ENCODE peak calls at places on chromosomes 5 and 9, in eight cellular contexts. J is Caco-2; Z is effector memory CD4-positive, alpha-beta T cell; P is iPS DF 6.9; X is breast epithelium; H is ovary; G is NT2/D1; D is heart right ventricle. L is an unnamed sample.
A peak's percentile ranks its signal among the peaks of the same experiment; 100 is the strongest.

GRCh38 chr9:105354448-105354847 is 93.4 kb upstream of the FSD1L start:
- DNase-seq in H (no peak), J (no peak), X (no peak), D (no peak), P (no peak), Z (no peak), G (no peak), L (no peak)

GRCh38 chr5:66923922-66924321 is 272.7 kb downstream of the CD180 start:
- DNase-seq in H (no peak), D (no peak), G (no peak), X (no peak), J (no peak), Z (no peak), P (no peak), L (no peak)

GRCh38 chr9:79432485-79432884 is 139.3 kb upstream of the TLE4 start:
- DNase-seq in D (no peak), P (no peak), Z (no peak), X (no peak), H (no peak), G (no peak), J (no peak), L (no peak)

GRCh38 chr5:143775258-143775657 is 36.7 kb upstream of the HMHB1 start:
- DNase-seq in J (no peak), G (no peak), Z (no peak), H (no peak), X (no peak), D (no peak), P (no peak), L (no peak)

GRCh38 chr9:78005231-78006002 is 26.2 kb downstream of the GNAQ start:
- DNase-seq in G (no peak), H (no peak), P (no peak), D (no peak), J (no peak), Z (no peak), X (no peak), L (no peak)

GRCh38 chr5:151580858-151581257 is 10.3 kb downstream of the FAT2 start:
- DNase-seq in J (no peak), X (peak; percentile 42), D (no peak), H (no peak), Z (no peak), G (no peak), P (no peak), L (no peak)

GRCh38 chr5:67809589-67809988 is 406.0 kb upstream of the PIK3R1 start:
- DNase-seq in P (no peak), G (no peak), H (no peak), X (no peak), Z (no peak), D (no peak), J (no peak), L (no peak)

GRCh38 chr5:150642567-150642927 is 2.1 kb downstream of the SYNPO start:
- DNase-seq in X (peak; percentile 86), G (no peak), H (peak; percentile 87), P (no peak), J (no peak), Z (no peak), D (peak; percentile 86), L (no peak)

GRCh38 chr5:45262061-45262590 is 434.1 kb downstream of the HCN1 start:
- DNase-seq in G (no peak), H (no peak), P (no peak), D (no peak), J (no peak), Z (no peak), X (no peak), L (peak; percentile 73)

GRCh38 chr9:69295872-69296562 is 29.0 kb upstream of the ENTREP1 start:
- DNase-seq in J (no peak), D (peak; percentile 67), P (no peak), X (no peak), Z (no peak), H (peak; percentile 54), G (no peak), L (no peak)

GRCh38 chr5:38831909-38832308 is 13.9 kb upstream of the OSMR start:
- DNase-seq in X (no peak), Z (no peak), D (no peak), P (no peak), G (no peak), H (no peak), J (peak; percentile 39), L (no peak)

GRCh38 chr9:113636165-113636564 is 172.6 kb downstream of the RGS3 start:
- DNase-seq in J (no peak), P (no peak), Z (no peak), X (no peak), D (no peak), H (no peak), G (no peak), L (no peak)

GRCh38 chr9:97419315-97419867 is 7.5 kb downstream of the TDRD7 start:
- DNase-seq in P (peak; percentile 7), Z (no peak), H (no peak), X (no peak), D (no peak), G (no peak), J (no peak), L (no peak)

GRCh38 chr5:74361406-74362358 is 278.8 kb downstream of the ENC1 start:
- DNase-seq in J (peak; percentile 7), G (no peak), D (no peak), X (peak; percentile 64), H (no peak), Z (no peak), P (no peak), L (no peak)

GRCh38 chr9:22119537-22120167 is 110.5 kb upstream of the CDKN2B start:
- DNase-seq in X (no peak), P (no peak), J (peak; percentile 24), G (no peak), D (no peak), Z (no peak), H (no peak), L (no peak)

GRCh38 chr9:79796411-79796810 is 224.6 kb downstream of the TLE4 start:
- DNase-seq in J (no peak), D (no peak), Z (no peak), H (no peak), X (no peak), G (no peak), P (no peak), L (no peak)

GRCh38 chr9:131706608-131706970 is 33.3 kb downstream of the RAPGEF1 start:
- DNase-seq in P (no peak), X (no peak), J (peak; percentile 37), H (no peak), D (no peak), Z (no peak), G (no peak), L (peak; percentile 53)

GRCh38 chr5:154302181-154302580 is 111.6 kb downstream of the GALNT10 start:
- DNase-seq in Z (no peak), G (no peak), H (peak; percentile 51), X (no peak), D (peak; percentile 69), J (no peak), P (no peak), L (peak; percentile 72)

GRCh38 chr9:130039504-130040147 is 3.4 kb downstream of the FNBP1 start:
- DNase-seq in H (no peak), Z (no peak), G (no peak), P (no peak), J (peak; percentile 20), D (no peak), X (no peak), L (no peak)

GRCh38 chr5:138391859-138392386 is 39.4 kb downstream of the KDM3B start:
- DNase-seq in J (no peak), X (peak; percentile 40), H (no peak), D (peak; percentile 57), Z (no peak), G (no peak), P (no peak), L (no peak)

GRCh38 chr9:123348317-123348992 is 7.5 kb upstream of the CRB2 start:
- DNase-seq in H (no peak), G (no peak), J (no peak), D (no peak), P (no peak), X (no peak), Z (no peak), L (no peak)

DNA sequence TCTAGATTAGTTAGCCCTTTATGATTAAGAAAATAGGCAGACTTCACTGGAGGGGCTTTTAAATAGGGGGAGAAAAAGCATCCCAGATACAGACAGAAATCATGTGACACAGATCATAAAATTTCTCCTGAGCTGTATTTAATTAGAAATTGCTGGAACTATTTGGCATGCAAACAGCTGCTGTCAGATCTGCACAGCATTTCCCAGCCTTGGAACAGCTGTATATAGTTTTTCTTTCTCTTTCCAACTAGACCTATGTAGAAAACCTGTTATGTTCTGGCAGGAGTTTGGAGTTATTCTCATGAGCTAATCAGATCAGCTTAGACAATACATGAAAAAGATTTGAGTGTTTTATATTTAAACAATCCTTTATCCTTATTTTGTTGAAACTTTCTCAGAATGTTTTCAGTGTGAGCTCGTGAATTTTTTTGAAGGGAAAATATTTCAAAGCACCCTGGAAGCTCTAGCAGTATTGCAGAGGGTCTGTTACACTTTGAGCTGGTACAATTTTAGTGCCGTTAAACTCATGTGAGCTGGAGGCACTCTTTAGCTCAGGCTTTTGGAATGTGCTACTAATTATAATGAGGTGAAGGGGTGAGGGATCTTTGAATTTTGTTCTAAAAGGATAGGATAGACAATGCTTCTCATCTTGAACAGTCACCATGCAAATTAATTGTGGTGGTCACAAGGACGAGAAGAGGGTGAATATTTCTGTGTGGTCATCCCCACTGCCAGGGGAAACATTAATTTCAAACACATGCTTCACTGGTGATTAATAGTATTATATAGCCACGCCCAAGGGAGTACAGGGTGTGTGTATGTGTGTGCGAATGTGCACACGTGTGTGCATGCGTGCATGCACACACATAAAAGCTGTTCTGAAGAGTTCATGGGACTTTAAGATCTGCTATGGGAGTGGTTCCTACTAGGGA is 239.4 kb upstream of the FBXL7 start:
- DNase-seq in X (no peak), P (no peak), G (no peak), D (no peak), Z (no peak), J (no peak), H (no peak), L (no peak)
- H3K4me3 ChIP-seq in X (no peak overlapping the region), P (no peak overlapping the region), G (no peak overlapping the region), D (no peak overlapping the region), Z (no peak overlapping the region), J (no peak overlapping the region), H (no peak overlapping the region), L (no peak overlapping the region)

GRCh38 chr5:132455614-132456115 is 34.9 kb downstream of the IRF1 start:
- DNase-seq in Z (no peak), D (no peak), G (no peak), X (no peak), P (no peak), H (no peak), J (no peak), L (no peak)
- H3K4me1 ChIP-seq in Z (peaks cover 75% of the 10 kb centered on the region), D (peaks cover 36% of the 10 kb centered on the region), G (peaks cover 2% of the 10 kb centered on the region), X (no peaks in the 10 kb centered on the region), P (peaks cover 7% of the 10 kb centered on the region), H (no peaks in the 10 kb centered on the region), J (peaks cover 14% of the 10 kb centered on the region), L (peaks cover 21% of the 10 kb centered on the region)

GRCh38 chr9:135210676-135211523 is 123.4 kb downstream of the OLFM1 start:
- DNase-seq in D (no peak), P (no peak), J (no peak), X (no peak), Z (no peak), G (no peak), H (no peak), L (peak; percentile 41)
- H3K4me3 ChIP-seq in D (no peak overlapping the region), P (no peak overlapping the region), J (no peak overlapping the region), X (no peak overlapping the region), Z (no peak overlapping the region), G (no peak overlapping the region), H (no peak overlapping the region), L (no peak overlapping the region)

DNA sequence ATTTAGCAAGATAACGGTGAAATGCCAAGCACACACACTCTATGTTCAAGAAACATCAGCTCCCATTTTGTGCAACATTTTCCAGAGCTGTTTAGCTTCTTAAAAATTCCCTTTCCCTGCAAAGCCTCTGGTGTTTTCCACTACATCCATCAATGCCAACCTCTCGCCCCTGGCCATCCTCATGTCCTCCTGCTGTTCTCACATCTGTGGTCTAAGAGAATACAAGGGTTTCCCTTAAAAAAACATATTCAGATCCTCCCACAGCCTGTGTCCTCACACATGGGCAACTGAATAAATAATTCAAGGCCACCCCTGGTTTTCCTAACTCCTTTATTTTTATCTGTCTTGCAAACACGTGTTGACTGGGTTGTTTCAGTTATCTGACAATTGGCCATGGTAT is 70.3 kb downstream of the PAPPA start:
- DNase-seq in Z (no peak), H (no peak), G (no peak), D (no peak), P (no peak), J (no peak), X (no peak), L (no peak)
- H3K4me1 ChIP-seq in Z (no peaks in the 10 kb centered on the region), H (peaks cover 3% of the 10 kb centered on the region), G (no peaks in the 10 kb centered on the region), D (no peaks in the 10 kb centered on the region), P (no peaks in the 10 kb centered on the region), J (no peaks in the 10 kb centered on the region), X (no peaks in the 10 kb centered on the region), L (no peaks in the 10 kb centered on the region)